ENCODE peak calls at places on chromosomes 7 and 10, in five cellular contexts. A is fibroblast of lung, W is heart left ventricle, T is neuronal stem cell, U is aorta. H is an unnamed sample.

GRCh38 chr10:50794490-50794889 is 54.8 kb downstream of the ASAH2B start:
- DNase-seq in U (no peak), T (no peak), A (no peak), W (no peak), H (no peak)

GRCh38 chr10:28179006-28179405 is 123.9 kb downstream of the MPP7 start:
- DNase-seq in T (no peak), A (peak; percentile 9), W (no peak), U (no peak), H (no peak)

GRCh38 chr10:22445460-22445859 is 100.2 kb downstream of the SPAG6 start:
- DNase-seq in A (no peak), W (no peak), T (no peak), U (no peak), H (no peak)

GRCh38 chr7:55517191-55517633 is 55.1 kb downstream of the VOPP1 start:
- DNase-seq in T (no peak), A (no peak), U (no peak), W (no peak), H (no peak)

GRCh38 chr10:23359692-23360380 is 15.2 kb upstream of the C10orf67 start:
- DNase-seq in T (no peak), U (no peak), A (no peak), W (no peak), H (no peak)

GRCh38 chr7:120060283-120060682 is 212.7 kb upstream of the KCND2 start:
- DNase-seq in T (no peak), A (peak; percentile 60), W (no peak), U (no peak), H (no peak)

GRCh38 chr10:62426086-62426485 is 51.9 kb downstream of the ZNF365 start:
- DNase-seq in U (no peak), W (no peak), A (no peak), T (no peak), H (no peak)

GRCh38 chr7:155948423-155948822 is 136.2 kb upstream of the SHH start:
- DNase-seq in U (no peak), W (no peak), T (no peak), A (no peak), H (no peak)

GRCh38 chr7:33043434-33043833 is 19.1 kb downstream of the NT5C3A start:
- DNase-seq in T (no peak), A (no peak), U (no peak), W (no peak), H (no peak)

GRCh38 chr7:98217623-98218582 is 6.7 kb downstream of the BHLHA15 start:
- DNase-seq in W (peak; percentile 5), T (no peak), U (peak; percentile 62), A (no peak), H (no peak)

GRCh38 chr7:585873-586272 is 66.2 kb upstream of the PDGFA start:
- DNase-seq in W (no peak), U (peak; percentile 23), A (no peak), T (no peak), H (no peak)

GRCh38 chr7:128137096-128137655 is 103.9 kb upstream of the LEP start:
- DNase-seq in W (no peak), U (no peak), T (no peak), A (peak; percentile 62), H (no peak)

GRCh38 chr10:74771054-74771453 is 55.3 kb upstream of the KAT6B start:
- DNase-seq in U (no peak), A (no peak), W (no peak), T (no peak), H (no peak)

GRCh38 chr10:124898493-124898892 is 43.4 kb upstream of the ZRANB1 start:
- DNase-seq in W (no peak), U (no peak), T (no peak), A (no peak), H (no peak)

GRCh38 chr7:71173955-71174354 is 42.0 kb downstream of the GALNT17 start:
- DNase-seq in A (no peak), T (no peak), W (peak; percentile 18), U (no peak), H (no peak)

GRCh38 chr7:30630986-30631385 is 36.3 kb downstream of the GARS1 start:
- DNase-seq in W (no peak), T (no peak), A (no peak), U (no peak), H (no peak)

GRCh38 chr10:64523065-64523759 is 1002.0 kb downstream of the REEP3 start:
- DNase-seq in U (no peak), W (no peak), A (no peak), T (no peak), H (no peak)

GRCh38 chr10:59682986-59683937 is 26.4 kb downstream of the SLC16A9 start:
- DNase-seq in T (no peak), A (no peak), W (no peak), U (no peak), H (no peak)

GRCh38 chr10:75408911-75409885 is 7.6 kb upstream of the ZNF503 start:
- DNase-seq in W (peak; percentile 79), U (peak; percentile 89), A (no peak), T (no peak), H (peak; percentile 56)

GRCh38 chr7:77265666-77266065 is 66.0 kb upstream of the FGL2 start:
- DNase-seq in U (no peak), A (no peak), W (no peak), T (no peak), H (no peak)

GRCh38 chr10:974038-974784 is 14.0 kb upstream of the GTPBP4 start:
- DNase-seq in A (no peak), T (no peak), U (no peak), W (no peak), H (peak; percentile 84)

GRCh38 chr7:116148108-116148507 is 62.2 kb upstream of the TES start:
- DNase-seq in A (no peak), T (no peak), U (no peak), W (no peak), H (no peak)

GRCh38 chr10:131444286-131444685 is 132.8 kb upstream of the TCERG1L start:
- DNase-seq in U (no peak), W (no peak), A (no peak), T (no peak), H (no peak)

DNA sequence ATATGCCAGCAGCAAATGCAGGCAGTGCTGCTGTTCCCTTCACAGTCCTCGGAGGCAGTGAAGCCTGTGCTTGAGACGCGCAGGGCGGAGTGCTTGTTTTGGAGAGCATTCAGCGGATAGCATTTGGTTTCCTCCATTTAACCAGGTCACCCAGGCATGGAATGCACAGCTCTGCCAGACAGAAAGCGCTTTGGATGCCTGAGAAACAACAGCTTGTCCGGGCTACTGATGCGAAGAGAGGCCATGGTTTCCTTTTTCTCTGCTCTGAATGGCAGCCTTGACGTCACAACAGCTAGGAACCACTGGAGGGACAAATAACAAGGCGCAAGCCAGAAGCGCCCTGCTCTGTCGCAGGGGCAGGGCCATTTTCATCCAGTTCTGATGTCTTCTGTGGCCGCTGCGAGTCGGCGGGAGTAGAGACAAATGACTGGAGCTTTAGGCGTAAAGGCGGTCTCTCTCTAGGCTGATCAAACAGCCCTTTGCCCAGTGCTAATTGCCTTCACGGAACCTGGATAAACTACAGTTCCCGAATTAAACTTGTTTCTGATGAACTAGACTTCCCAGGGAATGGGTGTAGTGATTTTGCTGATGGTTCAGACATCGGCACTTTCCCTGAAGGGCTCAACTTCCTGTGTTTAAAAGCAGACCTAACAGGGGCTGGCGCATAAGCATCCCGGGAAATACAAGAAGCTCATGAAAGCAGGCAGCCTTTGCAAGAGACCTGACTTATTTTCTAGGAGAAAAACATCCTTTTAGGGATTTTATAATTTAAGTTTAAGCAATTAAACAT is 187.6 kb upstream of the KLF14 start:
- DNase-seq in W (peak; percentile 72), A (peak; percentile 89), T (peak; percentile 82), U (peak; percentile 84), H (peak; percentile 78)
- H3K4me3 ChIP-seq in W (peak overlapping the region; percentile 33), A (peak overlapping the region; percentile 24), T (peak overlapping the region; percentile 33), U (peak overlapping the region; percentile 61), H (peak overlapping the region; percentile 28)

DNA sequence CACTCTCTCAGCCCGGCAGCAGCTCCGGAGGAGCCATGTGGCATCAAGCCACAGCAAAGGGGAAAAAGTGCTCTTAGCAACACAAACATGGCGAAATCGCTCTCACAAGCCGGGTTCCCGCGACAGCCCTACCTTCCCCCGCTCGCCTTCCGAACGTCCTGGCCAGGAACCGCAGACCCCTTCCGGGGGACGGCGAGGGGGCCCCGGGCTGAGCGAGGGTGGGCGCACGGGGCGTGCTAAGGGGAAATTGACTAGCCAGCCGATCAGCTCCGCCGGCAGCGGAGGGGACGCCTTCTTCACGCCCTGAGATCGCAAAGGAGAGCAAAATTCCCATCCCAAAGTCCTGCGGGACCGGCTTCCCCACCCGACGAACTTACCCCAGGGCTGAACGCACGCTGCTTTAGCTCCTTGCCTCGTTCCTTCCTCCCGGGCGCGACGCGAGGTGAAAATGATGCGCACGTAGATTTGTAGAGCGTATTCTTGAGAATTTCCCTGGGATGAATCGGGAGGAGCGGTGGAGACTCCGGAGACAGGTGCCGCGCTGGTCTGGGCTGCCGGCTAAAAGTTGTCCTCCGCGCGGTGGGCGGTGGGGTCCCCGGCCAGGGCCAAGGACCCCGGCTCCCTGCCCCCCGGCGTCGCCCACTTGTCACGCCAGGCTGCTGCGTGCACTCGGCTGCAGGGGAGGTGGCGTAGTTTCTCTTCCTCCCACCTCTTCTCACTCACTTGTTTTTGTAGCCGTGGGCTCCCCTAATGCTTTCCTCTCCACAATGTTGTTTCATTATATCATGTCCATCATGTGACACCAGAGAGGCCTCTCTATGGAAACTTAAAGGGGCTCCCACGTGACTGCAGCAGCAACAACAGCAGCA is 220.1 kb upstream of the MKLN1 start:
- DNase-seq in T (peak; percentile 39), W (peak; percentile 85), A (peak; percentile 85), U (peak; percentile 84), H (peak; percentile 64)
- H3K4me1 ChIP-seq in T (peaks cover 13% of the 10 kb centered on the region), W (peaks cover 61% of the 10 kb centered on the region), A (peaks cover 27% of the 10 kb centered on the region), U (peaks cover 4% of the 10 kb centered on the region), H (peaks cover 50% of the 10 kb centered on the region)

GRCh38 chr7:100591596-100591995 is 5.5 kb downstream of the FBXO24 start:
- DNase-seq in W (no peak), U (no peak), T (no peak), A (no peak), H (no peak)

GRCh38 chr7:100586266-100587025 is at the start of gene FBXO24:
- DNase-seq in U (peak; percentile 100), W (peak; percentile 100), T (peak; percentile 100), A (peak; percentile 100), H (peak; percentile 100)

GRCh38 chr7:100588438-100588837 is 2.3 kb downstream of the FBXO24 start:
- DNase-seq in A (no peak), W (no peak), T (no peak), U (no peak), H (no peak)

GRCh38 chr7:100589341-100589935 is 3.3 kb downstream of the FBXO24 start:
- DNase-seq in W (no peak), T (no peak), A (no peak), U (no peak), H (no peak)

GRCh38 chr7:100590077-100590737 is 4.1 kb downstream of the FBXO24 start:
- DNase-seq in T (no peak), W (peak; percentile 75), U (no peak), A (no peak), H (no peak)
- H3K4me3 ChIP-seq in T (no peak overlapping the region), W (peak overlapping the region; percentile 36), U (no peak overlapping the region), A (no peak overlapping the region), H (no peak overlapping the region)

DNA sequence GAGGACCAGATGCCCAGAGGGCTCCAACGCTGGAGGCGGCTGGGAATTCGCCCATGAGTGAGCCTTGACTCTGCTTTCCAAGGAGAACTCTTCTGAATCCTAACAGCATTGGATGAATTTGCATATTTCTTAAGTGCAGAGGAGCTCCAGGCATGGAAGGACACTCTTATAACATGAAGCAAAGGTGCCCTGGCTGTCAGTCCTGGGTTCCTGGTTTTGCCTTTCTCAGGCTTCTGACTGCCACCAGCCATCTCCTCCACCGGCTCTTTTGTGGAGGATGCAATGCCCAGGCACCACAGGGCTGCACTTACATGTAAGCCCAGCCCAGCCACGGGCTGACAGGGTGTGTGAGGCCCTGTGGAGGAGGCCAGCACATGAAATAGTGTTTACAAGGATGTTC is 8.2 kb downstream of the CLRN3 start:
- DNase-seq in A (no peak), T (no peak), U (no peak), W (no peak), H (no peak)
- H3K4me1 ChIP-seq in A (no peaks in the 10 kb centered on the region), T (peaks cover 2% of the 10 kb centered on the region), U (no peaks in the 10 kb centered on the region), W (peaks cover 11% of the 10 kb centered on the region), H (peaks cover 6% of the 10 kb centered on the region)

H was measured in SJSA1.